ENCODE peak calls at places on chromosome 2, in nine cellular contexts. A is activated CD4-positive, CD25-positive, alpha-beta regulatory T cell; G is T-helper 2 cell; Y is cardiac muscle cell; S is mesendoderm; R is left cardiac atrium; L is breast epithelium; H is NCI-H1105; V is AG08395. P is an unnamed sample.

GRCh38 chr2:68936462-68936861 is 16.2 kb downstream of the GKN2 start:
- DNase-seq in R (no peak), H (no peak), G (no peak), A (no peak), Y (no peak), S (no peak), V (peak), L (no peak), P (peak)

GRCh38 chr2:60516383-60516811 is 37.1 kb downstream of the BCL11A start:
- DNase-seq in G (no peak), S (peak), Y (no peak), A (no peak), V (peak), R (no peak), H (no peak), L (no peak), P (no peak)

GRCh38 chr2:27085670-27086089 is 892 bp upstream of the KHK start:
- DNase-seq in A (no peak), G (peak), S (peak), H (peak), V (peak), R (peak), Y (peak), L (peak), P (peak)

GRCh38 chr2:11766016-11766415 is 19.6 kb downstream of the LPIN1 start:
- DNase-seq in H (no peak), A (no peak), V (no peak), L (no peak), S (no peak), R (no peak), G (no peak), Y (no peak), P (no peak)

GRCh38 chr2:127511917-127512316 is 14.4 kb downstream of the IWS1 start:
- DNase-seq in A (no peak), L (no peak), H (no peak), G (no peak), R (no peak), Y (no peak), V (no peak), S (peak), P (no peak)

GRCh38 chr2:112168422-112169124 is 30.4 kb downstream of the FBLN7 start:
- DNase-seq in H (no peak), G (peak), V (peak), Y (no peak), A (no peak), R (no peak), L (no peak), S (no peak), P (no peak)

GRCh38 chr2:45944075-45944474 is 292.6 kb downstream of the PRKCE start:
- DNase-seq in V (peak), G (no peak), L (no peak), R (no peak), Y (no peak), A (no peak), S (peak), H (no peak), P (no peak)

GRCh38 chr2:144452169-144453038 is 67.5 kb downstream of the ZEB2 start:
- DNase-seq in H (no peak), Y (peak), R (no peak), G (no peak), A (no peak), S (peak), L (no peak), V (peak), P (no peak)

GRCh38 chr2:23662941-23663729 is 263.8 kb downstream of the ATAD2B start:
- DNase-seq in G (no peak), R (peak), H (no peak), V (peak), S (no peak), A (no peak), Y (peak), L (no peak), P (peak)

GRCh38 chr2:166593403-166593802 is 99.4 kb upstream of the SCN7A start:
- DNase-seq in L (no peak), S (no peak), A (no peak), Y (no peak), G (no peak), R (no peak), H (no peak), V (peak), P (no peak)

GRCh38 chr2:167293172-167293781 is 405.0 kb downstream of the XIRP2 start:
- DNase-seq in V (no peak), Y (peak), S (peak), A (no peak), H (peak), L (no peak), R (no peak), G (peak), P (peak)

GRCh38 chr2:118202707-118203303 is 114.5 kb downstream of the INSIG2 start:
- DNase-seq in G (peak), A (no peak), H (peak), S (peak), R (peak), L (no peak), Y (peak), V (peak), P (peak)

GRCh38 chr2:64854773-64855237 is 134.4 kb upstream of the SLC1A4 start:
- DNase-seq in R (peak), H (no peak), Y (no peak), V (peak), L (peak), S (no peak), A (no peak), G (no peak), P (peak)

GRCh38 chr2:168008796-168009195 is 238.6 kb downstream of the STK39 start:
- DNase-seq in G (no peak), S (no peak), H (no peak), A (no peak), L (no peak), R (no peak), V (no peak), Y (no peak), P (no peak)